ENCODE peak calls at places on chromosomes 13 and 19, in six cellular contexts. C, K, Y, E, U and O are unnamed samples. For H3K9me3 and H3K4me1, the result is how much of the 10 kb centered on the place peaks cover.

GRCh38 chr19:7476941-7477494 is 11.8 kb downstream of the PEX11G start:
- DNase-seq in C (peak), K (no peak), Y (no peak), E (no peak), U (no peak), O (no peak)

GRCh38 chr13:107715496-107715895 is 499.8 kb downstream of the LIG4 start:
- DNase-seq in C (no peak), K (no peak), Y (no peak), E (no peak), U (no peak), O (no peak)

GRCh38 chr19:54162241-54162805 is 2.8 kb upstream of the LENG1 start:
- DNase-seq in C (peak), K (peak), Y (peak), E (peak), U (peak), O (peak)

GRCh38 chr19:16016226-16017137 is 59.8 kb upstream of the TPM4 start:
- DNase-seq in C (peak), K (no peak), Y (no peak), E (no peak), U (no peak), O (no peak)

GRCh38 chr19:1310853-1311180 is 25.1 kb downstream of the EFNA2 start:
- DNase-seq in C (no peak), K (no peak), Y (no peak), E (no peak), U (no peak), O (no peak)

GRCh38 chr19:1252221-1252817 is 3.9 kb downstream of the MIDN start:
- DNase-seq in C (peak), K (no peak), Y (peak), E (peak), U (peak), O (peak)

GRCh38 chr13:44879452-44880058 is 109.7 kb downstream of the NUFIP1 start:
- DNase-seq in C (no peak), K (no peak), Y (peak), E (peak), U (no peak), O (no peak)

GRCh38 chr13:103299079-103299478 is 232.9 kb upstream of the SLC10A2 start:
- DNase-seq in C (no peak), K (no peak), Y (no peak), E (peak), U (no peak), O (no peak)

GRCh38 chr19:19064098-19064722 is 416 bp downstream of the SLC25A42 start:
- DNase-seq in C (no peak), K (no peak), Y (no peak), E (no peak), U (no peak), O (no peak)

GRCh38 chr13:39485314-39485700 is 117.7 kb downstream of the LHFPL6 start:
- DNase-seq in C (no peak), K (no peak), Y (peak), E (no peak), U (no peak), O (no peak)

GRCh38 chr13:111165611-111166010 is 50.5 kb downstream of the ARHGEF7 start:
- DNase-seq in C (no peak), K (no peak), Y (no peak), E (no peak), U (no peak), O (no peak)
- H3K9me3 ChIP-seq in C (under half), K (under half), Y (under half), E (under half), U (under half), O (under half)

GRCh38 chr13:32153056-32153455 is 121.5 kb downstream of the FRY start:
- DNase-seq in C (no peak), K (no peak), Y (peak), E (peak), U (no peak), O (no peak)
- H3K4me1 ChIP-seq in C (under half), K (under half), Y (under half), E (under half), U (under half), O (under half)

GRCh38 chr19:52028027-52028779 is at the start of gene ZNF614:
- DNase-seq in C (peak), K (peak), Y (peak), E (peak), U (peak), O (peak)
- H3K9me3 ChIP-seq in C (under half), K (under half), Y (under half), E (under half), U (under half), O (under half)

GRCh38 chr19:4971816-4972495 is 3.0 kb downstream of the KDM4B start:
- DNase-seq in C (no peak), K (no peak), Y (no peak), E (no peak), U (no peak), O (no peak)

GRCh38 chr19:4976412-4977298 is 7.7 kb downstream of the KDM4B start:
- DNase-seq in C (peak), K (no peak), Y (peak), E (peak), U (no peak), O (no peak)

GRCh38 chr19:4977299-4978174 is 8.6 kb downstream of the KDM4B start:
- DNase-seq in C (peak), K (peak), Y (peak), E (no peak), U (no peak), O (no peak)

GRCh38 chr19:4972509-4973230 is 3.8 kb downstream of the KDM4B start:
- DNase-seq in C (no peak), K (no peak), Y (peak), E (peak), U (no peak), O (no peak)

DNA sequence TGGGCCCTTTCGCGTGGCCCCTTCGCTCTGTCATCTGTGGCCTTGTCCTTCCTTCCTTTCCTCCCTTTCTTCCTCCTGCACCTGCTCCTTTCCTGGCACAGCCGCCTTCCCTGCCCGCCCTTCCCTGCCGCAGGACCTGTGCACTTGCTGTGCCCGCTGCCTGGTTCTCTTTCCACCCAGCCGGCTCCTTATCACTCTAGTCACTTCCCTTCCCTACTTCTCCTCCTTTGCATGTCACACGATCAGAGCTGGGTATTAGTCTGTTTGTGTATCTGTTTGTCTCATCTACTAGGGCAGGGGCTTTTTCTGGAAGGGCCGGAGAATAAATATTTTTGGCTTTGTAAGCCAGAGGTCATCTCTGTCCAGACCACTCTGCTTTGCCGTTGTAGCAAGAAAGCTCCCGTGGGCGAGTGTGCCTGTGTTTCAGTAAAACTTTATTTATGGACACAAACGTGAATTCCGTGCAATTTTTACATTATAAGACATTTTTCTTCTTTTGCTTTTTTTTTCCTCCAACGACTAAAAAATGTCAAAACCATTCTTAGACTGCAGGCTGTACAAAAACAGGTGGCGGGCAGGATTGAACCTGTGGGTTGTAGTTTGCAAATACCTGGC is 6.0 kb downstream of the KDM4B start:
- DNase-seq in C (no peak), K (no peak), Y (no peak), E (no peak), U (no peak), O (no peak)
- H3K4me1 ChIP-seq in C (half or more), K (under half), Y (half or more), E (under half), U (under half), O (under half)

DNA sequence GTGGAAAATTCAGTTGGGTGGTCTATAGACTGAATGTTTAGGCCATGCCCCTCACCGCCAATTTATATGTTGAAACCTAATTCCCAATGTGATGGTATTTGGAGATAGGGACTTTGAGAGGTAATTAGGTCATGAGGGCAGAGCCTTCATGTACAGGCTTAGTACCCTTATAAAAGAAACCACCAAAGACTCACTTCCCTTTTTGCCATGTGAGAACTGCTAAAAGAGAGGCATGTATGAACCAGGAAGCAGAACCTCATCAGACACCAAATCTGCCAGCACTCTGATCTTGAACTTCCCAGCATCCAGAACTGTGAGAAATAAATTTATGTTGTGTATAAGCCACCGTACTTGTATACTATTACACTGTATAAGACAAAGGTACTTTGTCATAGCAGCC is 40.6 kb downstream of the UQCRFS1 start:
- DNase-seq in C (no peak), K (no peak), Y (no peak), E (no peak), U (no peak), O (no peak)
- H3K9me3 ChIP-seq in C (under half), K (under half), Y (under half), E (under half), U (under half), O (under half)

GRCh38 chr19:4388171-4389063 is 11.9 kb downstream of the SH3GL1 start:
- DNase-seq in C (no peak), K (no peak), Y (no peak), E (peak), U (peak), O (no peak)
- H3K4me1 ChIP-seq in C (half or more), K (under half), Y (under half), E (under half), U (under half), O (under half)

DNA sequence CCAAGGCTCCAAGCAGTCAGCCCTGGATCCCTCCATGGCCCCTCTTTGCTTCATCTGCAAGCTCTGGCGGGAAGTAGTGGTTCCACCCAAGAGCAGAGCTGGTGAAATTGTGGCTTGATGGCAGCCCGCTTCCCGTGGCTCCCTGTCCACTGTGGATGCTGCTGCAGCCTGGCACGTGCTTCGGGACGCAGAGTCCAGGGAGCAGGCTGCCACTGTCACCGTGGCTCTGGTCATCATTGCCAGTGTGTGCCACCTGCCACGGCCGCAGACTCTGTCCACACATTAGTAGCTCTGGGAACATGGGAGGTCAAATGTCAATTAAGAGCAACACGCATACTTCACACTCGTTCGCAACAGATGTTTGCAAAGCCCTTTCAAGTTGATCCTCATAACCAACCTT is 40.8 kb upstream of the RNF17 start:
- DNase-seq in C (peak), K (no peak), Y (no peak), E (no peak), U (no peak), O (no peak)
- H3K9me3 ChIP-seq in C (under half), K (under half), Y (under half), E (under half), U (under half), O (under half)

DNA sequence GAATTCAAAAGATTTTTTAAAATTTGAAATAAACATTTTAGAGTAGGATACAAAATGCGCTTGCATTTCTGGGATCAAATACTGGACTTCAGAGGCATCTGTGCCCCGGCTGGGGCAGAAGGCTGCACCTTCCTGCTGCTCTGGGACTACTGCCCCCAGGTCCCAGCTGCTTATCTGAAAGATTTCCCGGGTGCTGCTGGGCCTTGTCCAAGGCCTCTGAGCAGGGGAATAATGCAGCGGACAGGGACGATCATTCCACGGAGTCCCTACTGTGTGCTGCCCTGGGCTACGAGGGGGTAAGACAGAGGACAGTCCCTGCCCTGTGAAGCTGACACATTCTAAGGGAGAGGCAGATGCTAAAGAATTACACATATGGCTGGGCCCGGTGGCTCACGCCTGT is 33.1 kb upstream of the NCCRP1 start:
- DNase-seq in C (no peak), K (no peak), Y (no peak), E (no peak), U (peak), O (no peak)
- H3K4me1 ChIP-seq in C (half or more), K (under half), Y (under half), E (under half), U (under half), O (under half)

GRCh38 chr13:79987761-79988160 is 353.2 kb downstream of the SPRY2 start:
- DNase-seq in C (no peak), K (no peak), Y (no peak), E (peak), U (no peak), O (no peak)
- H3K9me3 ChIP-seq in C (under half), K (under half), Y (under half), E (under half), U (under half), O (under half)